ENCODE peak calls at places on chromosomes 6 and 20, in eight cellular contexts. C is HCT116, X is A549, T is GM12878, B is Panc1, M is SK-N-SH, K is K562, H is HepG2. E is an unnamed sample.
A peak's percentile ranks its signal among the peaks of the same experiment; 100 is the strongest.

GRCh38 chr6:35498407-35499045 is 1.6 kb upstream of the TEAD3 start:
- DNase-seq in C (no peak), T (no peak), B (no peak), X (no peak), K (no peak), M (no peak), H (no peak), E (no peak)

GRCh38 chr6:76992553-76992952 is 470.7 kb downstream of the HTR1B start:
- DNase-seq in H (no peak), M (no peak), X (no peak), K (no peak), T (no peak), C (no peak), B (no peak), E (peak; percentile 26)

GRCh38 chr6:42276008-42276890 is 58.6 kb upstream of the MRPS10 start:
- DNase-seq in M (no peak), B (no peak), X (no peak), C (no peak), K (no peak), H (no peak), T (no peak), E (no peak)

GRCh38 chr6:13615802-13616140 is 636 bp downstream of the NOL7 start:
- DNase-seq in B (no peak), X (peak; percentile 13), M (peak; percentile 54), C (no peak), T (no peak), H (no peak), K (peak; percentile 41), E (peak; percentile 56)

GRCh38 chr6:151999194-151999593 is 191.7 kb downstream of the ESR1 start:
- DNase-seq in B (no peak), X (no peak), C (no peak), H (no peak), K (no peak), T (no peak), M (no peak), E (no peak)

GRCh38 chr6:138664740-138665139 is 108.8 kb upstream of the CCDC28A start:
- DNase-seq in T (no peak), M (no peak), C (no peak), H (no peak), X (no peak), K (no peak), B (no peak), E (no peak)

GRCh38 chr6:166361080-166361429 is 18.7 kb upstream of the SFT2D1 start:
- DNase-seq in M (no peak), X (no peak), T (no peak), B (no peak), K (no peak), H (peak; percentile 99), C (no peak), E (no peak)

GRCh38 chr6:39984051-39984450 is 49.8 kb upstream of the MOCS1 start:
- DNase-seq in T (no peak), X (no peak), B (no peak), K (no peak), C (no peak), H (no peak), M (no peak), E (no peak)

GRCh38 chr6:117195728-117196127 is 69.6 kb upstream of the VGLL2 start:
- DNase-seq in K (no peak), M (no peak), X (no peak), T (no peak), B (no peak), C (no peak), H (no peak), E (peak; percentile 17)

GRCh38 chr6:43826739-43827138 is 56.7 kb downstream of the VEGFA start:
- DNase-seq in X (no peak), C (no peak), T (no peak), H (no peak), K (no peak), M (no peak), B (no peak), E (no peak)

GRCh38 chr6:108738684-108739406 is 109.4 kb upstream of the ARMC2 start:
- DNase-seq in X (no peak), B (no peak), K (no peak), C (no peak), M (no peak), T (no peak), H (no peak), E (no peak)

GRCh38 chr6:118501099-118501498 is 47.0 kb upstream of the PLN start:
- DNase-seq in H (no peak), B (no peak), X (no peak), C (no peak), M (no peak), K (no peak), T (no peak), E (no peak)

GRCh38 chr6:10409766-10410209 is 5.1 kb downstream of the TFAP2A start:
- DNase-seq in M (no peak), C (no peak), H (no peak), B (no peak), X (no peak), T (no peak), K (no peak), E (peak; percentile 65)

GRCh38 chr20:62409935-62410741 is 3.1 kb upstream of the CABLES2 start:
- DNase-seq in K (peak; percentile 73), M (peak; percentile 92), B (no peak), T (no peak), C (no peak), H (peak; percentile 42), X (peak; percentile 49), E (peak; percentile 81)

GRCh38 chr6:7974932-7975763 is 64.6 kb upstream of the TXNDC5 start:
- DNase-seq in K (peak; percentile 73), B (peak; percentile 42), M (peak; percentile 39), X (peak; percentile 65), C (peak; percentile 95), T (no peak), H (peak; percentile 100), E (no peak)

GRCh38 chr6:138161434-138162103 is at the start of gene ARFGEF3:
- DNase-seq in K (peak; percentile 60), B (no peak), T (no peak), C (no peak), H (peak; percentile 25), X (peak; percentile 32), M (peak; percentile 48), E (peak; percentile 82)

GRCh38 chr6:132648828-132649227 is 10.2 kb downstream of the TAAR1 start:
- DNase-seq in X (no peak), M (no peak), T (no peak), C (no peak), K (no peak), B (no peak), H (no peak), E (no peak)

GRCh38 chr6:165844232-165844631 is 181.2 kb upstream of the PDE10A start:
- DNase-seq in H (no peak), K (no peak), B (no peak), T (no peak), M (no peak), X (no peak), C (no peak), E (no peak)

GRCh38 chr6:145015739-145016558 is 719.4 kb downstream of the EPM2A start:
- DNase-seq in B (peak; percentile 86), M (no peak), C (peak; percentile 86), T (peak; percentile 11), X (peak; percentile 33), H (no peak), K (no peak), E (no peak)

GRCh38 chr20:58743929-58744534 is 51.4 kb downstream of the NPEPL1 start:
- DNase-seq in H (no peak), T (no peak), K (no peak), M (no peak), C (no peak), B (no peak), X (no peak), E (no peak)

GRCh38 chr20:23136893-23137745 is 51.0 kb upstream of the CD93 start:
- DNase-seq in X (no peak), C (no peak), M (no peak), T (no peak), H (no peak), B (no peak), K (peak; percentile 72), E (no peak)

GRCh38 chr6:84773431-84774173 is 9.2 kb upstream of the TBX18 start:
- DNase-seq in T (no peak), H (no peak), K (no peak), X (peak; percentile 21), C (no peak), M (peak; percentile 53), B (no peak), E (peak; percentile 69)

GRCh38 chr20:37314617-37315292 is 25.3 kb downstream of the MANBAL start:
- DNase-seq in H (no peak), C (no peak), B (no peak), T (no peak), K (peak; percentile 35), M (peak; percentile 78), X (no peak), E (no peak)

GRCh38 chr20:57089701-57090144 is 176.7 kb downstream of the BMP7 start:
- DNase-seq in M (peak; percentile 92), C (peak; percentile 34), H (peak; percentile 63), K (peak; percentile 82), X (peak; percentile 71), T (no peak), B (peak; percentile 33), E (peak; percentile 81)

GRCh38 chr20:61941721-61942405 is 123.8 kb downstream of the TAF4 start:
- DNase-seq in K (no peak), M (no peak), T (no peak), B (no peak), H (no peak), C (no peak), X (no peak), E (no peak)

GRCh38 chr6:167663784-167664432 is 162.8 kb upstream of the AFDN start:
- DNase-seq in B (no peak), H (no peak), M (no peak), X (no peak), K (no peak), T (no peak), C (no peak), E (no peak)

GRCh38 chr20:46974669-46975434 is 80.2 kb downstream of the EYA2 start:
- DNase-seq in X (no peak), B (no peak), K (no peak), C (no peak), M (no peak), T (no peak), H (no peak), E (no peak)

GRCh38 chr6:150695652-150696051 is 96.0 kb downstream of the PLEKHG1 start:
- DNase-seq in H (no peak), B (no peak), K (no peak), M (no peak), C (no peak), X (no peak), T (no peak), E (no peak)
- H3K4me1 ChIP-seq in H (no peaks in the 10 kb centered on the region), B (no peaks in the 10 kb centered on the region), K (no peaks in the 10 kb centered on the region), M (no peaks in the 10 kb centered on the region), C (peaks cover 14% of the 10 kb centered on the region), X (no peaks in the 10 kb centered on the region), T (peaks cover 14% of the 10 kb centered on the region), E (no peaks in the 10 kb centered on the region)

GRCh38 chr6:126127662-126128061 is 141.3 kb downstream of the TRMT11 start:
- DNase-seq in M (no peak), T (no peak), X (no peak), C (no peak), H (no peak), K (no peak), B (no peak), E (peak; percentile 34)
- TF ChIP-seq REST in M (no peak), T (no peak), X (no peak), C (no peak), H (no peak), K (no peak), B (no peak), E (no peak)

GRCh38 chr20:44212792-44213191 is 2.2 kb upstream of the OSER1 start:
- DNase-seq in B (no peak), H (no peak), T (no peak), C (no peak), K (no peak), X (no peak), M (no peak), E (no peak)
- H3K4me1 ChIP-seq in B (peaks cover 16% of the 10 kb centered on the region), H (peaks cover 51% of the 10 kb centered on the region), T (peaks cover 4% of the 10 kb centered on the region), C (peaks cover 24% of the 10 kb centered on the region), K (peaks cover 22% of the 10 kb centered on the region), X (peaks cover 16% of the 10 kb centered on the region), M (no peaks in the 10 kb centered on the region), E (peaks cover 15% of the 10 kb centered on the region)

GRCh38 chr20:49280463-49281058 is 2.7 kb upstream of the ZNFX1 start:
- DNase-seq in H (no peak), M (no peak), B (no peak), C (no peak), K (no peak), T (no peak), X (no peak), E (no peak)
- TF ChIP-seq REST in H (no peak), M (no peak), B (no peak), C (no peak), K (no peak), T (no peak), X (no peak), E (no peak)

E was measured in GM23338.